ENCODE peak calls at places on chromosome 21, in five cellular contexts. One of them, this sample, is unnamed.

GRCh38 chr21:16912075-16912474 is 600.8 kb upstream of the CXADR start:
- DNase-seq in HFFc6: peak
- DNase-seq in Panc1: no peak
- DNase-seq in spleen: no peak
- DNase-seq in progenitor cell of endocrine pancreas: no peak
- DNase-seq in this sample: no peak

GRCh38 chr21:17451364-17451869 is 61.4 kb upstream of the CXADR start:
- DNase-seq in HFFc6: peak
- DNase-seq in Panc1: no peak
- DNase-seq in spleen: no peak
- DNase-seq in progenitor cell of endocrine pancreas: no peak
- DNase-seq in this sample: no peak

GRCh38 chr21:41399401-41399800 is 26.6 kb upstream of the MX1 start:
- DNase-seq in HFFc6: no peak
- DNase-seq in Panc1: no peak
- DNase-seq in spleen: no peak
- DNase-seq in progenitor cell of endocrine pancreas: no peak
- DNase-seq in this sample: no peak

GRCh38 chr21:43865471-43866181 is 603 bp downstream of the AGPAT3 start:
- DNase-seq in HFFc6: no peak
- DNase-seq in Panc1: no peak
- DNase-seq in spleen: peak
- DNase-seq in progenitor cell of endocrine pancreas: no peak
- DNase-seq in this sample: peak

GRCh38 chr21:43719748-43720538 is 1.0 kb downstream of the PDXK start:
- DNase-seq in HFFc6: no peak
- DNase-seq in Panc1: no peak
- DNase-seq in spleen: peak
- DNase-seq in progenitor cell of endocrine pancreas: no peak
- DNase-seq in this sample: peak

GRCh38 chr21:44955141-44955802 is 15.4 kb downstream of the SLX9 start:
- DNase-seq in HFFc6: no peak
- DNase-seq in Panc1: no peak
- DNase-seq in spleen: peak
- DNase-seq in progenitor cell of endocrine pancreas: no peak
- DNase-seq in this sample: no peak

GRCh38 chr21:41295721-41296254 is 20.8 kb upstream of the FAM3B start:
- DNase-seq in HFFc6: no peak
- DNase-seq in Panc1: no peak
- DNase-seq in spleen: no peak
- DNase-seq in progenitor cell of endocrine pancreas: no peak
- DNase-seq in this sample: no peak

GRCh38 chr21:38486221-38486620 is 12.1 kb downstream of the ERG start:
- DNase-seq in HFFc6: peak
- DNase-seq in Panc1: no peak
- DNase-seq in spleen: no peak
- DNase-seq in progenitor cell of endocrine pancreas: no peak
- DNase-seq in this sample: no peak

GRCh38 chr21:18812308-18812707 is 408.7 kb upstream of the TMPRSS15 start:
- DNase-seq in HFFc6: no peak
- DNase-seq in Panc1: no peak
- DNase-seq in spleen: no peak
- DNase-seq in progenitor cell of endocrine pancreas: no peak
- DNase-seq in this sample: no peak

GRCh38 chr21:44443291-44443890 is 11.9 kb upstream of the LRRC3 start:
- DNase-seq in HFFc6: no peak
- DNase-seq in Panc1: no peak
- DNase-seq in spleen: peak
- DNase-seq in progenitor cell of endocrine pancreas: no peak
- DNase-seq in this sample: no peak

GRCh38 chr21:36461277-36461917 is 18.5 kb downstream of the CLDN14 start:
- DNase-seq in HFFc6: no peak
- DNase-seq in Panc1: no peak
- DNase-seq in spleen: peak
- DNase-seq in progenitor cell of endocrine pancreas: no peak
- DNase-seq in this sample: no peak

GRCh38 chr21:41953831-41954653 is at the start of gene C2CD2:
- DNase-seq in HFFc6: peak
- DNase-seq in Panc1: no peak
- DNase-seq in spleen: peak
- DNase-seq in progenitor cell of endocrine pancreas: peak
- DNase-seq in this sample: peak

GRCh38 chr21:14683021-14683420 is 136.9 kb upstream of the SAMSN1 start:
- DNase-seq in HFFc6: no peak
- DNase-seq in Panc1: no peak
- DNase-seq in spleen: no peak
- DNase-seq in progenitor cell of endocrine pancreas: no peak
- DNase-seq in this sample: no peak

GRCh38 chr21:28605138-28605537 is 387.5 kb downstream of the LTN1 start:
- DNase-seq in HFFc6: no peak
- DNase-seq in Panc1: no peak
- DNase-seq in spleen: no peak
- DNase-seq in progenitor cell of endocrine pancreas: no peak
- DNase-seq in this sample: peak

GRCh38 chr21:41170442-41170841 is 2.5 kb downstream of the BACE2 start:
- DNase-seq in HFFc6: peak
- DNase-seq in Panc1: peak
- DNase-seq in spleen: no peak
- DNase-seq in progenitor cell of endocrine pancreas: peak
- DNase-seq in this sample: peak

GRCh38 chr21:38440746-38441145 is 57.5 kb downstream of the ERG start:
- DNase-seq in HFFc6: peak
- DNase-seq in Panc1: no peak
- DNase-seq in spleen: no peak
- DNase-seq in progenitor cell of endocrine pancreas: no peak
- DNase-seq in this sample: no peak

GRCh38 chr21:46115441-46116188 is 17.7 kb downstream of the COL6A2 start:
- DNase-seq in HFFc6: no peak
- DNase-seq in Panc1: no peak
- DNase-seq in spleen: peak
- DNase-seq in progenitor cell of endocrine pancreas: peak
- DNase-seq in this sample: no peak

GRCh38 chr21:44327603-44327974 is 11.6 kb downstream of the CFAP410 start:
- DNase-seq in HFFc6: no peak
- DNase-seq in Panc1: no peak
- DNase-seq in spleen: no peak
- DNase-seq in progenitor cell of endocrine pancreas: no peak
- DNase-seq in this sample: no peak

DNA sequence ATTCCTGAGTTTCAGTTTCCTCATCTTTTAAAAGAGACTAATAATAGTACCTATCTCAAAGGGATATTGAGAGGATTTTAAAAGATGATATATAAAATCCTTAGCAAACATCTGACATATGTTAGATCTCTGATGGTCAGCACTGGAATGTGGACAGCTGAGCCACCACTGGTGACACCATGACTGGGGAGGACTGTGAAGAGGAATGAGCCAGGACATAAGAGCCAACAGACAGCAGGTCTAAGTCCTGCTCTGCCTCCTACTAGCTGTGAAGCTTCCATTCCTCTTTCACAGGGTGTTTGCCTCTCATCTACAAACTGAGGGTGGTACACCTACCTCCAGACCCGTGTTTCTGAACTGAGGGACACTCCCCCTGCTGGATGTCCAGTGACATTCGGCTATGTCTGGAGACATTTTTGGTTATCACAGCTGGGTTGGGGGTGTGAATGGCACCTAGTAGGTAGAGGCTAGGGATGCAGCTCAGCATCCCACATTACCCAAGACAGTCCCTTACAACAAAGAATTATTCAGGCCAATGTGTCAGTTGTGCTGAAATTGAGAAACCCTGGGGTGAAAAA is 109.1 kb upstream of the OLIG2 start:
- DNase-seq in HFFc6: no peak
- DNase-seq in Panc1: no peak
- DNase-seq in spleen: no peak
- DNase-seq in progenitor cell of endocrine pancreas: no peak
- DNase-seq in this sample: peak
- TF ChIP-seq CTCF in HFFc6: peak
- TF ChIP-seq CTCF in Panc1: peak
- TF ChIP-seq CTCF in spleen: no peak
- TF ChIP-seq CTCF in progenitor cell of endocrine pancreas: no peak
- TF ChIP-seq CTCF in this sample: peak

DNA sequence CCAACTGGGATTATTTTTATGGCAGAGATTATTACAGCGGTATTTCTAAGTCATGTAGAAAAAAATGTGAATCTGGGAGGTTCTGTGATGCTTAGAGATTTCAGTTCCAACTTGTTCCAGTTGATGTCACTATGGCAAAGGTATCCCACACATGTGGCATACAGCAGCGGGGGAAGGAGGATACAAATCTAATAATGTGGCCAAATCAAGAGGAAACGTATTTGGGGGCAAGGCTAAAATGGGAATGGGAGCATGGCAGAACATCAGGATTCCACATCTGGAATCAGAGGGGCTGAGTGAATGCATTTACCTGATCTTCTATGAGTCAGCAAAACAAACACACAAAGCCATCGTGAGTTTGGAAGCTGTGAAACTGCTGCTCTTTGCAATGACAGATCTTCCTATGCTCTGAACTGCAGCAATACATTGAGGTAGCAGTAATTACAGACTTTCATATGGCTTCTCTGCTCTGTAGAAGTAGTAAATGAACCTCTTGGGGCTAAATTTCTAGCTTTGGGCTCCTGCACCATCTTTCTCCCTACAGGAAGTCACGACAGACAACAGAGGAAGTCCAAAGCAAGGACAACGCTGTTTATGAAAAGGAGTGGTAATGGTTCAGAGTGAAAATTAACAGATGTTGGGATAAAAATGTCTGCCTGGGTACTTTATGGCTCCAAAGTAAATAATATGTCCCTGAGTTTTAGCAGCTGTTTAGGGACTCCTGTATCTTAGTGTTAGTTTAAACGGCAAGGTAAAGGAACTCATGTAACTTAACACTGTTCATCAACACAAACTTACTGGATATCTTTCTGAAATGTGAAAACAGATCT is 55.6 kb downstream of the GABPA start:
- DNase-seq in HFFc6: peak
- DNase-seq in Panc1: peak
- DNase-seq in spleen: no peak
- DNase-seq in progenitor cell of endocrine pancreas: no peak
- DNase-seq in this sample: peak
- TF ChIP-seq CTCF in HFFc6: peak
- TF ChIP-seq CTCF in Panc1: peak
- TF ChIP-seq CTCF in spleen: no peak
- TF ChIP-seq CTCF in progenitor cell of endocrine pancreas: peak
- TF ChIP-seq CTCF in this sample: peak

GRCh38 chr21:15731243-15731613 is 1.4 kb downstream of the USP25 start:
- DNase-seq in HFFc6: no peak
- DNase-seq in Panc1: no peak
- DNase-seq in spleen: no peak
- DNase-seq in progenitor cell of endocrine pancreas: no peak
- DNase-seq in this sample: peak

GRCh38 chr21:15730484-15731242 is 881 bp downstream of the USP25 start:
- DNase-seq in HFFc6: no peak
- DNase-seq in Panc1: no peak
- DNase-seq in spleen: no peak
- DNase-seq in progenitor cell of endocrine pancreas: no peak
- DNase-seq in this sample: peak

GRCh38 chr21:15728046-15728445 is 1.7 kb upstream of the USP25 start:
- DNase-seq in HFFc6: no peak
- DNase-seq in Panc1: no peak
- DNase-seq in spleen: no peak
- DNase-seq in progenitor cell of endocrine pancreas: no peak
- DNase-seq in this sample: no peak

GRCh38 chr21:15729346-15729673 is 472 bp upstream of the USP25 start:
- DNase-seq in HFFc6: no peak
- DNase-seq in Panc1: no peak
- DNase-seq in spleen: no peak
- DNase-seq in progenitor cell of endocrine pancreas: no peak
- DNase-seq in this sample: no peak

DNA sequence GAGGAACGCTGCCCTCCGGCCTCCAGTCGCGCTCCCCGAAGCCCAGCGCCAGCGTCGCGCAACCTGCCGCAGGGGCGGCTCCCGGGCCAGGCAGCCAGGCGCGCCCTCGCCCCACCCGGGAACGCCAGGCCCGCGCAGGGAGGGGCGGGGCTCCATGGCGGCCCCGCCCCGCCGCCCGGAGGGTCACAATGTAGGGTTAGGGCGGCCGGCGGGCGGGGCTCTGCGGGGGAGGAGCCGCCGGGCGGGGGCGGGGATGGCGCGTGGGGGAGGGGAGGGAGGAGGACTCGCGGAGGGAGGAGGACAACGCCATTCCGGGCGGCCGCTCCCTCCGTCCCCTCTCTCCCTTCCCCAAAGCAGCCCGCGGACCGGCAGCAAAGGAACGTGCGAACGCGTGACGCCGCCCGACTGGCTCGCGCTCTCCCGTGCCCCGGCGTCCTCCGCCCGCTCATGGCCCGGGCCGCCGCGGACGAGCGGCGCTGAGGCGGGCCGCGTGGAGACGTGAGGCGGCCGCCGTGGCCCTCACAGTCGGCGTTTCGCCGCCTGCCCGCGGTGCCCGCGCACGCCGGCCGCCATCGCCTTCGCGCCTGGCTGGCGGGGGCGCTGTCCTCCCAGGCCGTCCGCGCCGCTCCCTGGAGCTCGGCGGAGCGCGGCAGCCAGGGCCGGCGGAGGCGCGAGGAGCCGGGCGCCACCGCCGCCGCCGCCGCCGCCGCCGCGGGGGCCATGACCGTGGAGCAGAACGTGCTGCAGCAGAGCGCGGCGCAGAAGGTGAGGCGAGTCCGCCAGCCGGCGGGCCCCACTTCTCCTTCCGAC is at the start of gene USP25:
- DNase-seq in HFFc6: peak
- DNase-seq in Panc1: no peak
- DNase-seq in spleen: peak
- DNase-seq in progenitor cell of endocrine pancreas: peak
- DNase-seq in this sample: peak
- TF ChIP-seq CTCF in HFFc6: no peak
- TF ChIP-seq CTCF in Panc1: peak
- TF ChIP-seq CTCF in spleen: no peak
- TF ChIP-seq CTCF in progenitor cell of endocrine pancreas: peak
- TF ChIP-seq CTCF in this sample: no peak

GRCh38 chr21:25362375-25363267 is 244.7 kb downstream of the MRPL39 start:
- DNase-seq in HFFc6: no peak
- DNase-seq in Panc1: no peak
- DNase-seq in spleen: peak
- DNase-seq in progenitor cell of endocrine pancreas: no peak
- DNase-seq in this sample: no peak

GRCh38 chr21:25361097-25361496 is 246.2 kb downstream of the MRPL39 start:
- DNase-seq in HFFc6: no peak
- DNase-seq in Panc1: no peak
- DNase-seq in spleen: no peak
- DNase-seq in progenitor cell of endocrine pancreas: no peak
- DNase-seq in this sample: no peak

GRCh38 chr21:25361765-25362164 is 245.5 kb downstream of the MRPL39 start:
- DNase-seq in HFFc6: no peak
- DNase-seq in Panc1: no peak
- DNase-seq in spleen: peak
- DNase-seq in progenitor cell of endocrine pancreas: no peak
- DNase-seq in this sample: no peak

GRCh38 chr21:25359724-25360123 is 247.6 kb downstream of the MRPL39 start:
- DNase-seq in HFFc6: no peak
- DNase-seq in Panc1: no peak
- DNase-seq in spleen: no peak
- DNase-seq in progenitor cell of endocrine pancreas: no peak
- DNase-seq in this sample: no peak

DNA sequence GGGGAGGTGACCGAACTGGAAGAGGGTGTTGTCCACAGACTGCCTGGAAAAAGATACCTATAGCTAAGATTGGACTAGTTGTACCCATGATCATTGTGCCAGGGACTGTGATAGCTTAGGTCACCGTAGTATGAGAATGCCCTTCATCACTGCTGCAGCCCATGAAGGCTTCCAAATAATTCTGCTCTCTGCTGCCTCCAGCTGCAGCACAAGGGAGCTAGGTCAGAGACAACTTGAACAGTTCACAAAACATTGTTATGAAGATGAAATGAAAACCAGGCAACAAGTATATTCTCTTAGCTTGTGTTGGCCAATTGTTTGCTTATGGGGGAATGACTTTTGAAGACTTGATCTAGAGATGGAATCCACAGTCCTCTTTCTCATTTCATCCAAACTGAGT is 246.7 kb downstream of the MRPL39 start:
- DNase-seq in HFFc6: peak
- DNase-seq in Panc1: no peak
- DNase-seq in spleen: no peak
- DNase-seq in progenitor cell of endocrine pancreas: no peak
- DNase-seq in this sample: no peak
- TF ChIP-seq CTCF in HFFc6: peak
- TF ChIP-seq CTCF in Panc1: peak
- TF ChIP-seq CTCF in spleen: no peak
- TF ChIP-seq CTCF in progenitor cell of endocrine pancreas: peak
- TF ChIP-seq CTCF in this sample: peak